ENCODE peak calls at places on chromosomes 5 and 9, in six cellular contexts. C is GM20000, O is SW 1271, P is SK-MEL-5, X is upper lobe of right lung, S is NCI-H2107. M is an unnamed sample.

GRCh38 chr9:6584881-6585597 is 60.5 kb downstream of the GLDC start:
- DNase-seq in P (peak), C (peak), S (no peak), X (no peak), O (no peak), M (no peak)

GRCh38 chr5:111553889-111554288 is 41.6 kb upstream of the STARD4 start:
- DNase-seq in C (no peak), P (no peak), X (no peak), S (no peak), O (no peak), M (no peak)

GRCh38 chr9:122191519-122191918 is 31.8 kb downstream of the MORN5 start:
- DNase-seq in P (no peak), X (no peak), C (no peak), O (no peak), S (no peak), M (no peak)

GRCh38 chr9:127139071-127139731 is 16.8 kb upstream of the ANGPTL2 start:
- DNase-seq in C (no peak), X (peak), O (no peak), P (no peak), S (no peak), M (no peak)

GRCh38 chr5:32274548-32275420 is 38.0 kb downstream of the MTMR12 start:
- DNase-seq in C (no peak), O (no peak), P (no peak), S (no peak), X (no peak), M (no peak)

GRCh38 chr5:63963080-63963735 is 963 bp upstream of the HTR1A start:
- DNase-seq in C (peak), P (peak), S (no peak), X (no peak), O (no peak), M (peak)

GRCh38 chr9:36962721-36963120 is 71.3 kb downstream of the PAX5 start:
- DNase-seq in S (no peak), O (no peak), X (peak), P (no peak), C (no peak), M (no peak)

GRCh38 chr5:33198816-33199215 is 241.9 kb upstream of the TARS1 start:
- DNase-seq in X (no peak), S (no peak), O (no peak), P (no peak), C (no peak), M (no peak)

GRCh38 chr5:151492729-151493128 is 45.3 kb downstream of the SLC36A1 start:
- DNase-seq in C (no peak), X (no peak), P (no peak), O (no peak), S (no peak), M (no peak)

GRCh38 chr5:136374638-136375037 is 9.3 kb upstream of the TRPC7 start:
- DNase-seq in P (no peak), X (no peak), S (no peak), O (no peak), C (no peak), M (no peak)

GRCh38 chr5:35672995-35673394 is 55.3 kb downstream of the SPEF2 start:
- DNase-seq in P (no peak), C (no peak), X (no peak), S (no peak), O (no peak), M (no peak)

GRCh38 chr5:109246395-109246794 is 163.4 kb downstream of the PJA2 start:
- DNase-seq in O (no peak), C (no peak), S (no peak), P (no peak), X (no peak), M (no peak)

GRCh38 chr5:64637144-64637543 is 53.2 kb upstream of the SHISAL2B start:
- DNase-seq in O (no peak), X (no peak), C (no peak), P (no peak), S (no peak), M (no peak)

GRCh38 chr9:86324308-86324707 is 29.9 kb downstream of the TUT7 start:
- DNase-seq in O (no peak), S (no peak), P (no peak), C (peak), X (no peak), M (no peak)

GRCh38 chr9:76107487-76107886 is 217.0 kb downstream of the PCSK5 start:
- DNase-seq in X (no peak), C (no peak), P (no peak), S (no peak), O (no peak), M (no peak)

GRCh38 chr9:127347831-127348699 is 48.9 kb upstream of the SLC2A8 start:
- DNase-seq in X (no peak), O (no peak), S (no peak), C (peak), P (peak), M (no peak)

GRCh38 chr9:93603906-93604326 is 27.5 kb downstream of the PHF2 start:
- DNase-seq in P (no peak), S (no peak), O (no peak), C (no peak), X (no peak), M (no peak)

GRCh38 chr5:1315709-1316587 is 21.1 kb upstream of the TERT start:
- DNase-seq in X (peak), S (peak), O (no peak), P (no peak), C (peak), M (no peak)

GRCh38 chr9:35619800-35620158 is 1.6 kb upstream of the CD72 start:
- DNase-seq in C (no peak), O (no peak), S (no peak), P (no peak), X (no peak), M (no peak)

GRCh38 chr5:61313960-61314681 is 17.9 kb upstream of the ZSWIM6 start:
- DNase-seq in P (peak), X (no peak), S (no peak), C (no peak), O (peak), M (peak)

GRCh38 chr5:149442563-149443182 is 63.6 kb upstream of the IL17B start:
- DNase-seq in S (peak), P (peak), O (no peak), C (peak), X (peak), M (no peak)

GRCh38 chr5:34460496-34460895 is 195.6 kb upstream of the RAI14 start:
- DNase-seq in S (no peak), P (no peak), O (no peak), C (no peak), X (no peak), M (no peak)

GRCh38 chr9:93037476-93037971 is 21.0 kb upstream of the SUSD3 start:
- DNase-seq in O (no peak), S (no peak), C (no peak), P (no peak), X (no peak), M (no peak)

GRCh38 chr9:136618578-136619547 is 43.9 kb upstream of the EGFL7 start:
- DNase-seq in O (no peak), S (no peak), C (peak), P (no peak), X (peak), M (no peak)

GRCh38 chr5:91074615-91075014 is 308.5 kb downstream of the ARRDC3 start:
- DNase-seq in O (no peak), C (no peak), S (no peak), P (no peak), X (no peak), M (no peak)

GRCh38 chr9:18142964-18143363 is 331.0 kb upstream of the ADAMTSL1 start:
- DNase-seq in S (no peak), X (no peak), P (peak), O (no peak), C (no peak), M (no peak)

M was measured in HS-27A.